ENCODE peak calls at places on chromosomes 13 and 19, in five cellular contexts. R, K, F, L and I are unnamed samples.

GRCh38 chr19:3269972-3270667 is 45.7 kb downstream of the CELF5 start:
- DNase-seq in F (no peak), K (no peak), L (no peak), R (no peak), I (no peak)

GRCh38 chr13:62119739-62120700 is 704.4 kb upstream of the PCDH20 start:
- DNase-seq in F (no peak), L (peak), K (peak), R (no peak), I (no peak)

GRCh38 chr19:45008554-45008953 is 7.3 kb downstream of the RELB start:
- DNase-seq in F (no peak), R (no peak), K (no peak), L (no peak), I (no peak)

GRCh38 chr19:3154957-3155736 is 19.3 kb downstream of the GNA15 start:
- DNase-seq in K (peak), R (peak), L (peak), F (peak), I (peak)

GRCh38 chr13:40102360-40102727 is 446.9 kb downstream of the COG6 start:
- DNase-seq in K (no peak), L (no peak), F (no peak), R (no peak), I (no peak)

GRCh38 chr13:81197966-81198365 is 857.0 kb upstream of the SPRY2 start:
- DNase-seq in K (no peak), R (no peak), L (no peak), F (no peak), I (no peak)

GRCh38 chr13:39531646-39532045 is 71.3 kb downstream of the LHFPL6 start:
- DNase-seq in F (no peak), K (peak), L (peak), R (no peak), I (no peak)

GRCh38 chr13:79481685-79482052 is 714 bp downstream of the NDFIP2 start:
- DNase-seq in R (peak), L (no peak), F (peak), K (no peak), I (no peak)

GRCh38 chr13:94858856-94859811 is 146.8 kb upstream of the SOX21 start:
- DNase-seq in F (peak), L (peak), R (no peak), K (peak), I (peak)

GRCh38 chr19:3494559-3494958 is 5.9 kb downstream of the DOHH start:
- DNase-seq in R (no peak), F (no peak), L (no peak), K (no peak), I (no peak)

GRCh38 chr19:855566-856120 is 3.5 kb downstream of the ELANE start:
- DNase-seq in L (no peak), K (no peak), F (no peak), R (no peak), I (no peak)

GRCh38 chr13:35984776-35985453 is 146.3 kb downstream of the DCLK1 start:
- DNase-seq in R (no peak), L (no peak), K (no peak), F (no peak), I (no peak)
- H3K27ac ChIP-seq in R (no peak), L (no peak), K (no peak), F (no peak), I (no peak)

DNA sequence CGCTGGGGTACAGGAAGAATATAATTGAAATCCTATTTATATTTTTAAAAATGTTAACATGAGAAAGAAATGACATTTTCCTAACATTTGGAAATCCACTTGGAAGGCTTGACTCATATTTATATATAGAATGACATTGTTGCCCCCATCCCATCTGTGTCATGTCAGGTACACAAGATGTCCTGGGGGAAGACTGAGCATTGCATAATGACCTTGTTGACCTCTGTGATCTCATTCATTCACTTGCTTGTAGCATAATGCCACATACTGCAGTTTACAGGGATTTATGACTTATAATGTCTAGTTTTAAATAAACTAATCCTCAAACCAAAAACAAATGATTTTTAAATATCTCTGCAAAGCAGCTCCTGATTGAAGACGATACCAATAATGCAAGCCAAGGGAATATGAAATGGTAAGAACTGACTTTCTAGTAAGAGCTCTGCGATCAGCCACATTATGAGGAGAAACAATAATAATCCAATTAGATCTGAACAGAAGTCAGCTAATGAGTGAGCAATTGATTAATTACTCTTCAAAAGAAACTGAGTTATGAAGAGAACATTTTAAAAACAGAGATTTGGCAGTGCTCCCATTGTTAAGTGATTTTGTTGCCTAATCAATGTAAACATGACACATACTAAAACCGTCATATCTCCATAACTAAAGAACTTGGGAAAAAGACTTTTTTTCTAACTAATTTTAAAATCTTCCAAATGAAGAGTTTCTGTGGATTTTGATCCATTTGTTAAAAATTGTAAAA is 21.2 kb upstream of the VWA8 start:
- DNase-seq in R (no peak), K (peak), L (no peak), F (no peak), I (no peak)
- H3K4me3 ChIP-seq in R (no peak), K (no peak), L (no peak), F (no peak), I (no peak)

DNA sequence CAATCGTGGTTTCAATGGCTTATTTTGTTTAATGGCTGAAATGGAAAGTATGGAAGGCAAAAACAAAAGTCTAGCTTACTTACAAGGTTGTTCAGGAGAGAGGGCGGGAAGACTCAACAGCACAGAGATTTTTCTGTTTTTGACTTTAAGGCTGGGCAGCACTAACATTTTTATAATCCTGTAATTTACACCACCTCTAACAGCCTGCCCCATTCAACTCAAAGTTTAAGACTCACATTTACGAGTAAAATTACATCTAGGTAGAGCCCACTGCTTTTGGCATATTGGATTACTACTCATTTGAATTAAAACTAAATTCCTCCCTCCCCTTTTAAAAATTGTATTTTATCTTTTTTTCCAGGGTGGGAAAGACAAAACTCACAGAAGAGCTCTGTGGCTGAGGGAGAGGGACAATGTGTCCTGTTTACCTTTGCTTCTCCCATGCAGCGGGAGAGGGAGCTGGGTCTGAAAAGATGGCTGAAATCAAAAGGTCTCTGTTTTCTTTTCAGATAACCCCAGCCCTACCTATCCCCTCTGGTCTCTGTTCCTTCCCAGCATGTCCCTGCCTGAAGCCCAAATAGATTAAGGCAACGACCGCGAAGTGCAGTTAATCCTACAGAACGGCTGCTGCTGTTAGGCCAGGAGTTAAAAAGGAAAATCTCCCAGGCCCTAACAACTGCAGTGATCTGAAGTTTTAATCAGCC is 6.6 kb downstream of the EFNB2 start:
- DNase-seq in R (no peak), L (no peak), F (no peak), K (no peak), I (no peak)
- H3K27ac ChIP-seq in R (no peak), L (no peak), F (no peak), K (no peak), I (no peak)

GRCh38 chr13:37919329-37919880 is 49.8 kb upstream of the TRPC4 start:
- DNase-seq in F (no peak), K (no peak), R (no peak), L (no peak), I (no peak)
- H3K4me3 ChIP-seq in F (no peak), K (no peak), R (no peak), L (no peak), I (no peak)

GRCh38 chr19:8306235-8307054 is 1.7 kb downstream of the CD320 start:
- DNase-seq in L (no peak), F (peak), R (no peak), K (no peak), I (peak)
- H3K27ac ChIP-seq in L (no peak), F (no peak), R (peak), K (no peak), I (no peak)

DNA sequence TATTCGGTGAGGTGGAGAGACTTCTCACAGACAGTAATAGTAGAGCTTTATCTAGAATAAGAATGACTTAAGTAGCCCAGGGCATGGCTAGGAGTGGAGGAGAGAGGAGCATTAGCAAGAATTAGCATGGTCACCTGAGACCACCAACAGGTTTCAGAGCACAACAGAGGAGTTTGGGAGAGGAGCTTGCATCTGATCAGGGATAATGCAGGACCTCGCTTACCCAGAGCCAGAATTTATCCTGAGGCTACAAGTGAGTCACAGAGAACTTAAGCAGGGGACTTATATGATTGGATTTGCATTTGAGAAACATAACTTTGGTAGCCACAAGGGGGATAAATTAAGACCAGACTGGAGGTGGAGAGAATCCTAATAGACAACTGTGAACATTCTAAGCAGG is 102.1 kb upstream of the FNDC3A start:
- DNase-seq in R (no peak), K (peak), F (no peak), L (peak), I (no peak)
- H3K4me3 ChIP-seq in R (no peak), K (no peak), F (no peak), L (no peak), I (no peak)